ENCODE peak calls at places on chromosomes 3 and 15, in eight cellular contexts. L is NCI-H748 treated with DMSO at 0.1 percent for 48 hours; N is kidney glomerular epithelial cell; G is NCI-H460; A is adipocyte; W is pancreas; M is NCI-H1417; Z is stimulated activated CD4-positive, alpha-beta T cell treated with anti-CD3 and anti-CD28 coated beads, Interleukin-12 subunit alpha, Interleukin-12 subunit beta, amount 100 ng/mL, for 4 hours. I is an unnamed sample.

GRCh38 chr3:149224736-149225594 is 3.3 kb upstream of the CP start:
- DNase-seq in L (no peak), N (peak; percentile 92), G (peak; percentile 70), A (peak; percentile 85), W (peak; percentile 25), M (no peak), Z (no peak), I (peak; percentile 84)

GRCh38 chr3:25483456-25483855 is 55.4 kb downstream of the RARB start:
- DNase-seq in L (no peak), N (peak; percentile 61), G (no peak), A (no peak), W (no peak), M (no peak), Z (no peak), I (no peak)

GRCh38 chr3:42133500-42134298 is 42.5 kb downstream of the TRAK1 start:
- DNase-seq in L (no peak), N (no peak), G (no peak), A (no peak), W (no peak), M (peak; percentile 27), Z (no peak), I (no peak)

GRCh38 chr15:31236184-31237041 is 90.2 kb upstream of the KLF13 start:
- DNase-seq in L (peak; percentile 26), N (peak; percentile 70), G (peak; percentile 42), A (peak; percentile 92), W (peak; percentile 68), M (peak; percentile 95), Z (no peak), I (peak; percentile 98)

GRCh38 chr15:39444729-39445470 is 136.0 kb upstream of the THBS1 start:
- DNase-seq in L (no peak), N (no peak), G (no peak), A (peak; percentile 28), W (no peak), M (no peak), Z (no peak), I (peak; percentile 55)

GRCh38 chr15:44029940-44030568 is 165.0 kb downstream of the FRMD5 start:
- DNase-seq in L (no peak), N (peak; percentile 56), G (no peak), A (peak; percentile 65), W (no peak), M (no peak), Z (no peak), I (peak; percentile 72)

GRCh38 chr15:35557544-35557943 is 11.6 kb upstream of the DPH6 start:
- DNase-seq in L (no peak), N (peak; percentile 25), G (peak; percentile 76), A (peak; percentile 51), W (no peak), M (no peak), Z (no peak), I (peak; percentile 54)

GRCh38 chr3:31081031-31081662 is 186.7 kb upstream of the GADL1 start:
- DNase-seq in L (no peak), N (no peak), G (no peak), A (no peak), W (no peak), M (no peak), Z (no peak), I (no peak)

GRCh38 chr3:177041021-177041729 is 156.1 kb downstream of the TBL1XR1 start:
- DNase-seq in L (no peak), N (no peak), G (no peak), A (peak; percentile 26), W (no peak), M (peak; percentile 33), Z (no peak), I (peak; percentile 86)

GRCh38 chr15:79919749-79920511 is 23.1 kb upstream of the MTHFS start:
- DNase-seq in L (no peak), N (no peak), G (no peak), A (no peak), W (no peak), M (no peak), Z (no peak), I (no peak)

GRCh38 chr15:41647269-41647668 is 12.9 kb upstream of the MGA start:
- DNase-seq in L (no peak), N (no peak), G (no peak), A (no peak), W (no peak), M (no peak), Z (no peak), I (no peak)

I was measured in cardiac muscle cell.